ENCODE peak calls at places on chromosomes 7 and 10, in seven cellular contexts. E is upper lobe of left lung, H is A549, W is stomach, P is transverse colon, D is tibial nerve, I is suprapubic skin. K is an unnamed sample.

GRCh38 chr10:35789996-35790395 is 147.9 kb upstream of the FZD8 start:
- DNase-seq in E (no peak), H (no peak), W (no peak), P (no peak), D (no peak), I (no peak), K (no peak)

GRCh38 chr7:4166807-4167206 is 515.3 kb upstream of the FOXK1 start:
- DNase-seq in E (no peak), H (no peak), W (no peak), P (no peak), D (no peak), I (no peak), K (no peak)

GRCh38 chr10:43606323-43607198 is at the start of gene ZNF485:
- DNase-seq in E (peak), H (peak), W (peak), P (peak), D (peak), I (peak), K (peak)

GRCh38 chr7:27459021-27459728 is 203.5 kb downstream of the HIBADH start:
- DNase-seq in E (no peak), H (no peak), W (no peak), P (no peak), D (peak), I (no peak), K (no peak)

GRCh38 chr10:124693801-124694416 is 50.3 kb downstream of the FAM53B start:
- DNase-seq in E (no peak), H (no peak), W (no peak), P (no peak), D (no peak), I (no peak), K (peak)

GRCh38 chr7:22110227-22110839 is 164.6 kb upstream of the CDCA7L start:
- DNase-seq in E (no peak), H (peak), W (peak), P (peak), D (peak), I (no peak), K (peak)

GRCh38 chr7:29249383-29249750 is 54.8 kb downstream of the CHN2 start:
- DNase-seq in E (no peak), H (no peak), W (no peak), P (no peak), D (no peak), I (no peak), K (no peak)

GRCh38 chr7:150335101-150335773 is 6.2 kb downstream of the RARRES2 start:
- DNase-seq in E (no peak), H (no peak), W (no peak), P (no peak), D (no peak), I (no peak), K (no peak)

GRCh38 chr10:96380821-96381220 is 22.0 kb upstream of the OPALIN start:
- DNase-seq in E (peak), H (no peak), W (no peak), P (no peak), D (no peak), I (no peak), K (no peak)

GRCh38 chr7:2544541-2545188 is 10.7 kb downstream of the BRAT1 start:
- DNase-seq in E (peak), H (no peak), W (no peak), P (peak), D (no peak), I (no peak), K (no peak)

GRCh38 chr10:21989453-21990154 is 13.9 kb downstream of the DNAJC1 start:
- DNase-seq in E (no peak), H (peak), W (peak), P (peak), D (peak), I (no peak), K (peak)

GRCh38 chr7:39693812-39694211 is 70.4 kb downstream of the RALA start:
- DNase-seq in E (no peak), H (no peak), W (no peak), P (no peak), D (no peak), I (no peak), K (no peak)

GRCh38 chr7:24328050-24328449 is 44.1 kb downstream of the NPY start:
- DNase-seq in E (no peak), H (no peak), W (no peak), P (no peak), D (no peak), I (no peak), K (no peak)

GRCh38 chr10:97548828-97549455 is 23.6 kb upstream of the ANKRD2 start:
- DNase-seq in E (no peak), H (no peak), W (no peak), P (no peak), D (no peak), I (no peak), K (no peak)

GRCh38 chr7:129800901-129801300 is 151.9 kb downstream of the UBE2H start:
- DNase-seq in E (no peak), H (no peak), W (no peak), P (no peak), D (no peak), I (no peak), K (no peak)

GRCh38 chr10:4205113-4205512 is 420.1 kb upstream of the KLF6 start:
- DNase-seq in E (no peak), H (no peak), W (no peak), P (peak), D (no peak), I (no peak), K (no peak)

GRCh38 chr7:47640215-47640739 is 58.4 kb upstream of the TNS3 start:
- DNase-seq in E (no peak), H (no peak), W (no peak), P (no peak), D (no peak), I (no peak), K (no peak)

GRCh38 chr7:66330961-66331360 is 125.8 kb downstream of the TPST1 start:
- DNase-seq in E (no peak), H (no peak), W (no peak), P (no peak), D (peak), I (no peak), K (peak)

DNA sequence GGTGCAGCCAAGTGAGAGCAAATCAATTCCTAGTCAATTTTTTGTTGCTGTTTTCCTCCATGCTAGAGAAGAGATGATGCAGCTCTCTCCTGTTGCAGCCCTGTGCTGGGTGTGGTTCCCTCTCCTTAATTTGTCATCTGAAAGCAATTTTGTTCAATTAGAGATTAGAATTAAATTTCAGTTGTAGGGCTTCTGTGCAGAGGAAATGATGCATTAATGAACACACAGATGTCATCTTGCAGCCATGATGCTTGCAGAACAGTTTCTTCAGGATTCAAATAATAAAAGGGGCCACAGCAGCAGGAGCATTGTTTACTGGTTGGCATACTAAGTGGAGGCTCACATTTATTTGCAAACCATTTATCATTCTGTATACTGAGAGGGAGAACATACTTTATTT is 266.0 kb downstream of the AUTS2 start:
- DNase-seq in E (no peak), H (no peak), W (no peak), P (no peak), D (no peak), I (no peak), K (no peak)
- TF ChIP-seq EP300 in E (no peak), H (no peak), W (no peak), P (no peak), D (no peak), I (no peak), K (no peak)

DNA sequence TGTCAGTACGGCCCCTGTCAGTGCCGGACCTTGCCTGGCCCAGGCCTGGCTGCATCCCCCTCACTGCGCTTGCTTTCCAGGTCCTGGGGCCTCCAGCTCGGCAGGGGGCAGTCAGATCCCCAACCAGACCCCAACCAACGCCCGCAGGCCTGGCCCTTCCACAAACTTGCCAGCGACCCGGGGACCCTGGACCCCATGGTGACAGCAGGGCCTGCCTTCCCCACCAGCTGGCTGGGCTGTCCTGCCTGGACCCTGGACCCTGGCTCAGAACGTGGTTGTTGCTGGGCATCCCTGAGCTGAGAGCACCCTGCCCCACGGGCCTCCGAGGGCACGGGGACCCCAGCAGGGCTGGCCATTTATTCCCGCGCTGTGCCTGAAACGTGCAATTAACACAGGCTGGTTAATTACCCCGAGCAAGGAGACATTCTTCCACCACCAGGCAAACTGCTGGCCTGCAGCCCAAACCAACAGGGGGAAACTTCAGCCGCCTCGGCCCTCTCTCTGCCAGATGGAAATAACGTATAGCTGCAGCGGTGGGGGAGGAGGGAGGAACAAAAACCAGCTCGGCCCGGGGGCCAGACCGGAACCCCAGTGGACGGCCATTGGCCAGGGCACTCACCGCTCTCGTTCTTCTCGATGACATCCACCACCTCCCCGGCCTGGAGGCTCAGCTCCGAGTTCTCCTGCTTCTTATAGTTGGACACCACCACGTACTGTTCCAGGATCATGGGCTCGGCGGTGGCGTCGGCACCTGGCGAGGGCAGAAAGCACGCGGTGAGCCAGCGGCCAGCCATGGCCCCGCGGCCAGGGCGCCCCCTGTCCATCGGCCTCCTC is 167.1 kb downstream of the NEURL1 start:
- DNase-seq in E (peak), H (no peak), W (peak), P (no peak), D (no peak), I (no peak), K (no peak)
- TF ChIP-seq POLR2A in E (no peak), H (no peak), W (no peak), P (no peak), D (no peak), I (no peak), K (peak)

GRCh38 chr7:74466196-74466813 is 12.6 kb downstream of the GTF2IRD1 start:
- DNase-seq in E (no peak), H (no peak), W (peak), P (peak), D (no peak), I (no peak), K (no peak)
- TF ChIP-seq EP300 in E (no peak), H (no peak), W (peak), P (peak), D (no peak), I (peak), K (no peak)

GRCh38 chr7:74658171-74659004 is 870 bp downstream of the GTF2I start:
- DNase-seq in E (peak), H (peak), W (peak), P (peak), D (peak), I (peak), K (peak)

GRCh38 chr7:74655785-74656420 is 1.6 kb upstream of the GTF2I start:
- DNase-seq in E (no peak), H (peak), W (no peak), P (no peak), D (no peak), I (no peak), K (no peak)

GRCh38 chr7:74656911-74657691 is 417 bp upstream of the GTF2I start:
- DNase-seq in E (peak), H (peak), W (peak), P (peak), D (peak), I (peak), K (peak)

GRCh38 chr7:74656421-74656910 is 1.1 kb upstream of the GTF2I start:
- DNase-seq in E (peak), H (peak), W (peak), P (peak), D (peak), I (peak), K (peak)

GRCh38 chr7:74657692-74658170 is at the start of gene GTF2I:
- DNase-seq in E (no peak), H (no peak), W (peak), P (no peak), D (no peak), I (no peak), K (no peak)
- TF ChIP-seq POLR2A in E (no peak), H (no peak), W (no peak), P (no peak), D (no peak), I (no peak), K (peak)

GRCh38 chr7:137753067-137753466 is 93.7 kb downstream of the DGKI start:
- DNase-seq in E (no peak), H (no peak), W (no peak), P (no peak), D (no peak), I (no peak), K (no peak)

GRCh38 chr7:137755438-137755837 is 91.3 kb downstream of the DGKI start:
- DNase-seq in E (no peak), H (no peak), W (no peak), P (no peak), D (no peak), I (no peak), K (no peak)

GRCh38 chr7:137751361-137752009 is 95.3 kb downstream of the DGKI start:
- DNase-seq in E (no peak), H (no peak), W (no peak), P (no peak), D (no peak), I (no peak), K (no peak)

GRCh38 chr7:137755846-137756685 is 90.7 kb downstream of the DGKI start:
- DNase-seq in E (no peak), H (no peak), W (no peak), P (no peak), D (no peak), I (no peak), K (no peak)

GRCh38 chr7:137754076-137754851 is 92.5 kb downstream of the DGKI start:
- DNase-seq in E (no peak), H (no peak), W (no peak), P (no peak), D (no peak), I (no peak), K (no peak)
- TF ChIP-seq EP300 in E (no peak), H (no peak), W (no peak), P (no peak), D (no peak), I (no peak), K (no peak)

DNA sequence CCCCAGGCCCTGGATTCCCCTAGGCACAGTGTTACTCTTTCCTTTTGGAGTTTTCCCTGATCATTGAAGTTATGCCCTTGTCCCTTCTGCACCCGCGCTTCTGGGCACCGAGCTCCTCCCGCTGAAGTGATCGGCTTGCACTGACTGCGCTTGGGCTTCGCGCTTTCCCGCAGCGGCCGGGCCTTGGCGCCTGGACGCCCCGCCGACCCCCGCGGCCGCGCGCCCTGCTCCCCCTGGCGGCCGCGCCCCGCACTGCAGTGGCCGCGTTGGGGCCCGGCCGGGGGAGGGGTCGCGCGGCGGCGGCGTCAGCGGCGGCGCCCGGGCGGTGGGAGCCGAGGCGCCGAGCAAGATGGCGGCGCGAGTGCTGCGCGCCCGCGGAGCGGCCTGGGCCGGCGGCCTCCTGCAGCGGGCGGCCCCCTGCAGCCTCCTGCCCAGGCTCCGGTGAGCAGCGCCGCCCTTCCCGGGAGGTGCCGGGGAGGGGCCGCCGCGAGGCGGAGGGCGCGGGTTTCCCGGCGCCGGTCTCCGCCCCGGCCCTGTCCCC is at the start of gene NIPSNAP2:
- DNase-seq in E (peak), H (peak), W (peak), P (peak), D (no peak), I (no peak), K (peak)
- TF ChIP-seq POLR2A in E (peak), H (peak), W (no peak), P (no peak), D (peak), I (peak), K (no peak)

GRCh38 chr10:66982792-66983481 is 57.1 kb downstream of the LRRTM3 start:
- DNase-seq in E (no peak), H (no peak), W (no peak), P (no peak), D (no peak), I (no peak), K (no peak)
- TF ChIP-seq EP300 in E (no peak), H (no peak), W (no peak), P (no peak), D (no peak), I (no peak), K (no peak)

DNA sequence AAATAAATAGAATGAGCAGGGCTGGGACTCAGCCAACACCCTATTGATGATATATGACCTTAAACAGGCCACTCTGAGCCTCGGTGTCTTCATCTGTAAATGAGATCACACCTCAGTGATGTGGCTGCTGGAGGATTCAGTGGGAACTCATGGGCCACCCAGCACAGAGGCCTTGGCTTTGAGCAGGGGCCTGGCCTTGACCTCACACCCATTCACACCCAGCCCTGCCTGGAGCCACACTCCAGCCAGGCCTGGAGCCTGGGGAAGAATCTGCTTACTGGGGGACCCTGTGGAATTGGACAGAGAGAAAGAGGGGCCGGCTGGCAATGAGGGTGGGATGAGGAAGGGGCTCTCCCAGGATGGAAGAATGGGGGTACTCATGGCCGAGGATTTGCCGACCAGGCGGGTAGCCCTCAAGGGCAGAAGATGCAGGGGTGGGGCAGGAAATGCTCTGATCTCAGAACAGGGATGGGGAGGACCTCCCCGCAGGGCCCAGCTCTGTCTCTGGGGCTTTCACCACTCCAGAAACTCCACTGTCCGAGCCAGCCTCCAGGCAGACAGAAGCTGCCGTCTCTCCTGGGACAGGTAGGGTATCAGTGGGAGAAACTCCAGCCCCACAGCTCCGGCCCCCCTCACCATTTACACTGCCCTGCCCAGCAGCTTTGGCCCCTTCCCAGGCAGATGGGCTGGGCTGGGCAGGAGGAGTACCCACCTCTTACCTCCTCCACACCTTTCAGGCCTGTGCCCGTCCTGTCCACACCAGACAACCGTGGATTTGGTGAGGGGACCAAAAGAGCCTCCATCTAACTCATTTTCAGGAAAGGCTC is 81.9 kb downstream of the RGS10 start:
- DNase-seq in E (no peak), H (no peak), W (no peak), P (no peak), D (no peak), I (no peak), K (no peak)
- TF ChIP-seq POLR2A in E (no peak), H (no peak), W (no peak), P (no peak), D (no peak), I (no peak), K (no peak)

K was measured in ovary.